ENCODE peak calls at places on chromosomes 4 and X, in five cellular contexts. D, C, A, K and U are unnamed samples.

GRCh38 chrX:130631011-130631410 is 229.2 kb downstream of the RBMX2 start:
- DNase-seq in D (no peak), C (no peak), A (no peak), K (no peak), U (no peak)

GRCh38 chr4:156294577-156294976 is 340.9 kb upstream of the CTSO start:
- DNase-seq in D (no peak), C (peak; percentile 36), A (no peak), K (peak; percentile 46), U (no peak)

GRCh38 chr4:52640808-52641595 is 18.1 kb downstream of the USP46 start:
- DNase-seq in D (no peak), C (no peak), A (no peak), K (peak; percentile 27), U (no peak)

GRCh38 chr4:151681085-151681484 is 79.7 kb downstream of the GATB start:
- DNase-seq in D (no peak), C (no peak), A (no peak), K (no peak), U (no peak)

GRCh38 chr4:77072195-77072753 is 3.5 kb downstream of the CCNI start:
- DNase-seq in D (no peak), C (no peak), A (no peak), K (no peak), U (no peak)

GRCh38 chr4:22253431-22253830 is 262.4 kb downstream of the ADGRA3 start:
- DNase-seq in D (no peak), C (no peak), A (no peak), K (no peak), U (no peak)

GRCh38 chr4:173696011-173696410 is 166.0 kb upstream of the HAND2 start:
- DNase-seq in D (no peak), C (no peak), A (no peak), K (no peak), U (no peak)

GRCh38 chr4:21948347-21949072 is at the start of gene KCNIP4:
- DNase-seq in D (peak; percentile 16), C (no peak), A (no peak), K (peak; percentile 29), U (no peak)

GRCh38 chr4:183350317-183351071 is 28.3 kb upstream of the CLDN24 start:
- DNase-seq in D (no peak), C (no peak), A (no peak), K (no peak), U (no peak)

GRCh38 chrX:110167952-110168451 is 149.9 kb downstream of the AMMECR1 start:
- DNase-seq in D (peak; percentile 52), C (no peak), A (peak; percentile 17), K (no peak), U (no peak)

GRCh38 chrX:102560423-102561068 is 38.8 kb upstream of the ARMCX5 start:
- DNase-seq in D (no peak), C (no peak), A (no peak), K (no peak), U (no peak)

GRCh38 chr4:14831447-14831846 is 170.8 kb upstream of the CPEB2 start:
- DNase-seq in D (no peak), C (no peak), A (no peak), K (no peak), U (no peak)

GRCh38 chrX:18272222-18272621 is 51.5 kb upstream of the BEND2 start:
- DNase-seq in D (no peak), C (no peak), A (no peak), K (no peak), U (no peak)